ENCODE peak calls at places on chromosome 21, in six cellular contexts. J is NCI-H146; E is effector CD4-positive, alpha-beta T cell; A is NCI-H82; L is H54; U is SK-N-SH. D is an unnamed sample.

GRCh38 chr21:45959779-45960390 is 21.7 kb upstream of the COL6A1 start:
- DNase-seq in A (no peak), J (no peak), U (no peak), E (no peak), L (no peak), D (no peak)

GRCh38 chr21:44903689-44904088 is 17.0 kb downstream of the ITGB2 start:
- DNase-seq in E (no peak), J (no peak), A (no peak), L (no peak), U (no peak), D (no peak)

GRCh38 chr21:34865922-34866271 is 183.2 kb downstream of the RUNX1 start:
- DNase-seq in A (no peak), J (no peak), U (no peak), E (no peak), L (no peak), D (no peak)

GRCh38 chr21:38438476-38438893 is 59.8 kb downstream of the ERG start:
- DNase-seq in J (no peak), L (no peak), U (no peak), E (no peak), A (no peak), D (no peak)

GRCh38 chr21:45080639-45081414 is 6.4 kb downstream of the ADARB1 start:
- DNase-seq in L (peak), A (no peak), E (peak), J (no peak), U (no peak), D (no peak)

GRCh38 chr21:31618696-31619430 is 40.6 kb upstream of the SOD1 start:
- DNase-seq in A (no peak), E (no peak), J (no peak), U (no peak), L (no peak), D (no peak)

GRCh38 chr21:45152265-45152746 is 77.9 kb downstream of the ADARB1 start:
- DNase-seq in J (peak), E (peak), L (no peak), A (peak), U (no peak), D (no peak)

GRCh38 chr21:39348040-39348354 is 891 bp downstream of the HMGN1 start:
- DNase-seq in L (no peak), U (no peak), J (peak), A (peak), E (no peak), D (peak)

GRCh38 chr21:14243877-14244276 is 27.9 kb downstream of the RBM11 start:
- DNase-seq in A (no peak), E (no peak), J (no peak), U (no peak), L (no peak), D (no peak)

GRCh38 chr21:30340714-30341573 is 3.5 kb upstream of the KRTAP27-1 start:
- DNase-seq in A (peak), U (peak), L (peak), J (peak), E (peak), D (peak)

GRCh38 chr21:34008618-34009017 is 64.8 kb upstream of the MRPS6 start:
- DNase-seq in E (no peak), U (no peak), J (no peak), A (no peak), L (no peak), D (no peak)

GRCh38 chr21:42590431-42591131 is 62.8 kb upstream of the PDE9A start:
- DNase-seq in L (no peak), A (no peak), U (no peak), J (no peak), E (no peak), D (no peak)

GRCh38 chr21:29676395-29676794 is 263.4 kb downstream of the GRIK1 start:
- DNase-seq in E (no peak), A (no peak), U (no peak), J (no peak), L (no peak), D (no peak)

GRCh38 chr21:25862596-25862995 is 127.8 kb downstream of the GABPA start:
- DNase-seq in J (peak), U (no peak), E (no peak), A (peak), L (peak), D (peak)

GRCh38 chr21:26835714-26836265 is 9.4 kb downstream of the ADAMTS1 start:
- DNase-seq in L (no peak), E (no peak), U (no peak), J (no peak), A (no peak), D (no peak)

GRCh38 chr21:44813149-44813548 is 4.7 kb downstream of the SUMO3 start:
- DNase-seq in J (no peak), U (no peak), A (no peak), L (no peak), E (no peak), D (no peak)

GRCh38 chr21:46425566-46425965 is 33.1 kb upstream of the DIP2A start:
- DNase-seq in J (no peak), A (no peak), U (no peak), E (no peak), L (no peak), D (peak)

GRCh38 chr21:46093668-46094400 is 4.1 kb upstream of the COL6A2 start:
- DNase-seq in E (no peak), L (no peak), A (no peak), J (no peak), U (no peak), D (peak)

GRCh38 chr21:42785666-42786427 is 93.5 kb downstream of the WDR4 start:
- DNase-seq in E (no peak), A (no peak), J (no peak), U (no peak), L (no peak), D (peak)

GRCh38 chr21:36640260-36641244 is 58.4 kb upstream of the SIM2 start:
- DNase-seq in J (peak), L (no peak), A (no peak), U (no peak), E (no peak), D (no peak)

GRCh38 chr21:42733037-42733632 is 79.7 kb downstream of the PDE9A start:
- DNase-seq in U (no peak), E (no peak), A (no peak), L (no peak), J (no peak), D (no peak)

GRCh38 chr21:33207471-33208149 is 22.1 kb upstream of the IFNAR2 start:
- DNase-seq in A (no peak), L (no peak), J (no peak), U (no peak), E (no peak), D (no peak)

GRCh38 chr21:34835526-34835925 is 166.7 kb downstream of the CLIC6 start:
- DNase-seq in A (no peak), L (no peak), E (no peak), J (peak), U (no peak), D (no peak)

GRCh38 chr21:14523234-14523633 is 22.9 kb downstream of the SAMSN1 start:
- DNase-seq in U (no peak), A (no peak), J (no peak), L (no peak), E (no peak), D (no peak)

GRCh38 chr21:16509466-16509865 is 779.7 kb downstream of the USP25 start:
- DNase-seq in A (no peak), L (no peak), E (no peak), U (no peak), J (no peak), D (no peak)

GRCh38 chr21:44461005-44461404 is 5.7 kb downstream of the LRRC3 start:
- DNase-seq in E (no peak), L (no peak), J (no peak), U (peak), A (no peak), D (no peak)

GRCh38 chr21:35737899-35738341 is 322.4 kb downstream of the SETD4 start:
- DNase-seq in J (no peak), A (no peak), L (no peak), E (no peak), U (no peak), D (no peak)

GRCh38 chr21:43868461-43868860 is 3.4 kb downstream of the AGPAT3 start:
- DNase-seq in L (no peak), A (no peak), J (no peak), E (no peak), U (no peak), D (no peak)

GRCh38 chr21:43697758-43698643 is 20.9 kb upstream of the PDXK start:
- DNase-seq in L (no peak), E (no peak), J (no peak), U (no peak), A (no peak), D (peak)

GRCh38 chr21:23968722-23969647 is 1638.3 kb downstream of the MRPL39 start:
- DNase-seq in A (peak), J (peak), U (peak), E (peak), L (peak), D (peak)

GRCh38 chr21:42107881-42108553 is 36.9 kb downstream of the UMODL1 start:
- DNase-seq in A (peak), J (peak), E (peak), L (peak), U (peak), D (no peak)

GRCh38 chr21:31872452-31873274 is at the start of gene HUNK:
- DNase-seq in A (peak), E (no peak), J (peak), U (peak), L (no peak), D (peak)